ENCODE peak calls at places on chromosomes 11 and 22, in nine cellular contexts. N is fibroblast of lung, L is NB4, R is right atrium auricular region, F is tibial artery, A is AG10803, S is GM10248, E is heart left ventricle, K is ovary. G is an unnamed sample.

GRCh38 chr11:119615879-119616190 is 113.2 kb downstream of the NECTIN1 start:
- DNase-seq in L (no peak), R (no peak), A (no peak), F (no peak), E (no peak), K (no peak), N (no peak), S (no peak), G (no peak)

GRCh38 chr22:32708835-32709234 is 92.7 kb upstream of the TIMP3 start:
- DNase-seq in L (no peak), F (no peak), E (peak; percentile 18), S (no peak), K (no peak), N (peak; percentile 45), R (peak; percentile 64), A (peak; percentile 85), G (no peak)

GRCh38 chr22:43883012-43883661 is 8.7 kb downstream of the PNPLA5 start:
- DNase-seq in E (no peak), S (peak; percentile 86), K (no peak), N (peak; percentile 75), F (no peak), A (peak; percentile 56), R (no peak), L (peak; percentile 79), G (peak; percentile 83)

GRCh38 chr22:48953830-48954229 is 873.8 kb downstream of the BRD1 start:
- DNase-seq in A (no peak), F (no peak), R (peak; percentile 16), S (no peak), E (no peak), L (no peak), N (no peak), K (no peak), G (no peak)

GRCh38 chr22:48782817-48783511 is 1044.7 kb downstream of the BRD1 start:
- DNase-seq in K (no peak), N (no peak), F (no peak), E (no peak), S (peak; percentile 8), R (peak; percentile 30), L (peak; percentile 21), A (no peak), G (no peak)

GRCh38 chr11:9691865-9692264 is 28.0 kb downstream of the SWAP70 start:
- DNase-seq in L (peak; percentile 69), N (peak; percentile 60), K (no peak), F (no peak), R (no peak), A (no peak), S (no peak), E (no peak), G (no peak)

GRCh38 chr11:2475151-2475918 is 30.5 kb downstream of the KCNQ1 start:
- DNase-seq in N (no peak), R (no peak), L (no peak), A (no peak), S (no peak), K (no peak), F (no peak), E (no peak), G (no peak)

GRCh38 chr11:78714539-78714938 is 139.9 kb upstream of the NARS2 start:
- DNase-seq in K (no peak), L (no peak), S (no peak), R (no peak), A (no peak), E (no peak), N (no peak), F (no peak), G (no peak)

GRCh38 chr11:34411786-34412185 is 26.9 kb upstream of the CAT start:
- DNase-seq in A (no peak), R (no peak), F (no peak), N (no peak), K (no peak), E (no peak), S (no peak), L (no peak), G (no peak)

GRCh38 chr11:118353084-118353710 is 6.2 kb upstream of the UBE4A start:
- DNase-seq in N (no peak), L (peak; percentile 62), S (peak; percentile 33), K (no peak), E (no peak), A (peak; percentile 16), R (no peak), F (no peak), G (no peak)

GRCh38 chr22:39598017-39598965 is 27.7 kb downstream of the CACNA1I start:
- DNase-seq in R (no peak), K (no peak), A (no peak), N (no peak), F (no peak), E (no peak), S (peak; percentile 78), L (no peak), G (peak; percentile 65)

GRCh38 chr11:34495724-34496377 is 17.7 kb downstream of the ELF5 start:
- DNase-seq in K (no peak), A (no peak), L (no peak), R (no peak), E (no peak), N (peak; percentile 59), S (no peak), F (no peak), G (no peak)

GRCh38 chr11:69925366-69926196 is 106.4 kb upstream of the FGF3 start:
- DNase-seq in N (no peak), E (no peak), K (no peak), F (no peak), A (no peak), S (no peak), R (no peak), L (no peak), G (no peak)

GRCh38 chr11:71940561-71941219 is 11.8 kb downstream of the RNF121 start:
- DNase-seq in F (no peak), K (no peak), L (no peak), S (no peak), R (no peak), A (peak; percentile 55), N (peak; percentile 64), E (no peak), G (no peak)
- TF ChIP-seq CTCF in F (no peak), K (no peak), L (no peak), S (no peak), R (no peak), A (no peak), N (no peak), E (no peak), G (no peak)

GRCh38 chr11:17986711-17987220 is 26.1 kb downstream of the SERGEF start:
- DNase-seq in K (no peak), R (no peak), A (no peak), N (no peak), E (no peak), L (no peak), F (no peak), S (no peak), G (no peak)
- TF ChIP-seq CTCF in K (no peak), R (no peak), A (peak; percentile 31), N (no peak), E (no peak), L (no peak), F (no peak), S (no peak), G (no peak)

GRCh38 chr11:64317961-64318693 is at the start of gene PRDX5:
- DNase-seq in F (peak; percentile 97), S (peak; percentile 97), K (peak; percentile 95), N (peak; percentile 92), E (peak; percentile 97), L (peak; percentile 99), R (peak; percentile 98), A (peak; percentile 96), G (peak; percentile 97)
- TF ChIP-seq CTCF in F (peak; percentile 21), S (peak; percentile 63), K (peak; percentile 11), N (no peak), E (no peak), L (peak; percentile 15), R (peak; percentile 74), A (peak; percentile 31), G (peak; percentile 50)

DNA sequence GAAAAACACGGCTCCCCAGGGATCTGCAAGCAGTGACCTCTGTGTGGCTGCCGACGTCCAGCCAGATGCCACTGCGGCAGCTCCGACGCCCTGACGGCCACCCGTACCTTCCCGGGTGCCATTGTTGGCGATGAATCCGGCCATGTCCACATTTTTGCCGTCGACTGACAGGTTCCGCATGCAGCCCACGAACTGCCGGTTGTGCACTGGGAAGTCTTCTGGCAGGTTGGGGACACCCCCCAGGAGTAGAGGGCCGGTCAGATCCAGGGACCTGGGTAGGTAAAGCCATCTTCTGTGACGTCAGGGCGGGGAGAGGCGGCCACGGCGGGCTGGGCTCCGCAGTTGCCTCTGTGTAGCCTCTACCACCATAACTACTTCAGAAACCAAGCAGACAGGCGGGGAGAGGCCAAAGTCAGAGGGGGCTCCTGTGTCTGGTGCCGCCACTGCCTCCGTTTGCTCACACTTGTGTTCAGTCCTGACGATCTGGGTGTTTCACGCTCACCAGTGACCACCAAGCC is 74.8 kb downstream of the TRMU start:
- DNase-seq in S (no peak), E (no peak), N (no peak), L (no peak), R (no peak), K (no peak), F (no peak), A (no peak), G (no peak)
- TF ChIP-seq CTCF in S (no peak), E (no peak), N (no peak), L (no peak), R (no peak), K (no peak), F (no peak), A (no peak), G (no peak)

GRCh38 chr11:67439321-67440228 is 2.1 kb upstream of the PTPRCAP start:
- DNase-seq in K (peak; percentile 52), N (no peak), R (no peak), A (peak; percentile 16), S (no peak), F (no peak), E (no peak), L (peak; percentile 79), G (no peak)
- TF ChIP-seq CTCF in K (no peak), N (no peak), R (no peak), A (peak; percentile 15), S (peak; percentile 43), F (no peak), E (no peak), L (peak; percentile 65), G (peak; percentile 4)

DNA sequence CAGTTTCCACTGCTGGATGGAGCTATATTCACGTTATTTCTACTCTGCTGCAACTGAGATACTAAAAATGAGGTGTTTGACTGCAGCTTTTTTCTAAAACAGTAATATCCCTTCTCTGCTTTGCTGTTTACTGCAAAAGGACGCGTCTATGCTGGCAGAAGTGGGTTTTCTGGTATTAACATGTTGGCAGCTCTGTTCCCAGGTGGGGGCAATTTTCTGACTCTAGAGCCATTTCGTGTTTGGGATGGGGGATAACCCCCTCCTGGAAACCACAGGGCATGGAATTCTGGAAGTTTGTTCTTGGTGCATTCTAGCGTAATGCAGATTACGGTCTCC is 4.9 kb downstream of the GRK2 start:
- DNase-seq in K (no peak), R (no peak), F (no peak), S (no peak), A (no peak), E (no peak), N (no peak), L (no peak), G (no peak)
- TF ChIP-seq CTCF in K (no peak), R (no peak), F (no peak), S (no peak), A (no peak), E (no peak), N (no peak), L (no peak), G (no peak)

G was measured in GM20000.